ENCODE peak calls at places on chromosomes 16 and 17, in four cellular contexts. One of them, this sample, is unnamed.
A peak's percentile ranks its signal among the peaks of the same experiment; 100 is the strongest.

GRCh38 chr16:67613808-67614207 is 31.1 kb upstream of the CARMIL2 start:
- DNase-seq in PC-3: peak; percentile 11
- DNase-seq in SK-N-SH: no peak
- DNase-seq in heart left ventricle: no peak
- DNase-seq in this sample: no peak

GRCh38 chr17:72657467-72658317 is 434.8 kb downstream of the SLC39A11 start:
- DNase-seq in heart left ventricle: no peak
- DNase-seq in PC-3: peak; percentile 84
- DNase-seq in SK-N-SH: no peak
- DNase-seq in this sample: no peak

GRCh38 chr17:75649687-75650086 is 16.5 kb downstream of the SMIM5 start:
- DNase-seq in PC-3: no peak
- DNase-seq in heart left ventricle: no peak
- DNase-seq in SK-N-SH: no peak
- DNase-seq in this sample: no peak

GRCh38 chr16:47026947-47027346 is 53.5 kb upstream of the DNAJA2 start:
- DNase-seq in PC-3: no peak
- DNase-seq in heart left ventricle: no peak
- DNase-seq in SK-N-SH: no peak
- DNase-seq in this sample: no peak

GRCh38 chr16:50450957-50451356 is 82.2 kb upstream of the BRD7 start:
- DNase-seq in SK-N-SH: no peak
- DNase-seq in PC-3: no peak
- DNase-seq in heart left ventricle: no peak
- DNase-seq in this sample: no peak

GRCh38 chr17:75404739-75405364 is 626 bp downstream of the GRB2 start:
- DNase-seq in heart left ventricle: peak; percentile 68
- DNase-seq in PC-3: peak; percentile 43
- DNase-seq in SK-N-SH: peak; percentile 67
- DNase-seq in this sample: peak; percentile 76

GRCh38 chr16:86930001-86930400 is 351.7 kb downstream of the FOXL1 start:
- DNase-seq in SK-N-SH: no peak
- DNase-seq in PC-3: no peak
- DNase-seq in heart left ventricle: no peak
- DNase-seq in this sample: no peak

GRCh38 chr16:65068151-65068740 is 53.6 kb downstream of the CDH11 start:
- DNase-seq in PC-3: no peak
- DNase-seq in heart left ventricle: no peak
- DNase-seq in SK-N-SH: no peak
- DNase-seq in this sample: no peak

GRCh38 chr17:68834328-68834836 is 120.8 kb downstream of the ABCA8 start:
- DNase-seq in PC-3: no peak
- DNase-seq in heart left ventricle: no peak
- DNase-seq in SK-N-SH: no peak
- DNase-seq in this sample: no peak

GRCh38 chr17:68294196-68294555 is 2.9 kb downstream of the ARSG start:
- DNase-seq in PC-3: no peak
- DNase-seq in heart left ventricle: no peak
- DNase-seq in SK-N-SH: no peak
- DNase-seq in this sample: no peak

GRCh38 chr17:70677783-70678647 is 508.7 kb downstream of the KCNJ2 start:
- DNase-seq in heart left ventricle: no peak
- DNase-seq in PC-3: no peak
- DNase-seq in SK-N-SH: no peak
- DNase-seq in this sample: no peak

GRCh38 chr16:9225527-9226316 is 134.3 kb downstream of the HAPSTR1 start:
- DNase-seq in heart left ventricle: no peak
- DNase-seq in PC-3: peak; percentile 6
- DNase-seq in SK-N-SH: peak; percentile 30
- DNase-seq in this sample: no peak

GRCh38 chr16:78210305-78210704 is 110.9 kb downstream of the WWOX start:
- DNase-seq in SK-N-SH: no peak
- DNase-seq in PC-3: peak; percentile 90
- DNase-seq in heart left ventricle: no peak
- DNase-seq in this sample: no peak

GRCh38 chr16:54588026-54588425 is 301.4 kb upstream of the IRX3 start:
- DNase-seq in PC-3: no peak
- DNase-seq in SK-N-SH: no peak
- DNase-seq in heart left ventricle: no peak
- DNase-seq in this sample: no peak

GRCh38 chr17:27780441-27781404 is 19.6 kb downstream of the NOS2 start:
- DNase-seq in heart left ventricle: no peak
- DNase-seq in SK-N-SH: no peak
- DNase-seq in PC-3: no peak
- DNase-seq in this sample: no peak

GRCh38 chr17:27778193-27778592 is 22.1 kb downstream of the NOS2 start:
- DNase-seq in heart left ventricle: no peak
- DNase-seq in PC-3: peak; percentile 38
- DNase-seq in SK-N-SH: no peak
- DNase-seq in this sample: no peak

GRCh38 chr17:27783440-27783839 is 16.9 kb downstream of the NOS2 start:
- DNase-seq in heart left ventricle: no peak
- DNase-seq in SK-N-SH: no peak
- DNase-seq in PC-3: no peak
- DNase-seq in this sample: no peak

GRCh38 chr17:27783951-27784350 is 16.4 kb downstream of the NOS2 start:
- DNase-seq in heart left ventricle: no peak
- DNase-seq in PC-3: no peak
- DNase-seq in SK-N-SH: no peak
- DNase-seq in this sample: no peak

DNA sequence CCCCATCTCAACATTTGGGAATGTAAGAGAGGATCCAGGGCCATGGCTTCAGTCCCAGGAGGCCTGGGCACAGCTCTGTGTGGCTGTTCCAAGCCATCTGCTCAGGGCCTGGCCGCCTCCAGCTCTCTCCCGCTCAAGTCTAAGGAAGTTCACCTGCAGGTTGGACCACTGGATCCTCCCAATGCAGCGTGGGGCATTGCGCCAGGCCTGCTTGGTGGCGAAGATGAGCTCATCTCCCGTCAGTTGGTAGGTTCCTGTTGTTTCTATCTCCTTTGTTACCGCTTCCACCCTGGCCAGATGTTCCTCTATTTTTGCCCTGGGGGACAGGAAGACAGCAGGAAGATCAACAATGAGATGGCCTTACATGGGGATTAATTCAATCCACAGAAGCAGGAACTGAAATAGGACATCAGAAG is 17.5 kb downstream of the NOS2 start:
- DNase-seq in heart left ventricle: no peak
- DNase-seq in SK-N-SH: peak; percentile 52
- DNase-seq in PC-3: no peak
- DNase-seq in this sample: no peak
- H3K4me1 ChIP-seq in heart left ventricle: peaks cover 5% of the 10 kb centered on the region
- H3K4me1 ChIP-seq in SK-N-SH: peaks cover 3% of the 10 kb centered on the region
- H3K4me1 ChIP-seq in PC-3: peaks cover 8% of the 10 kb centered on the region
- H3K4me1 ChIP-seq in this sample: no peaks in the 10 kb centered on the region

DNA sequence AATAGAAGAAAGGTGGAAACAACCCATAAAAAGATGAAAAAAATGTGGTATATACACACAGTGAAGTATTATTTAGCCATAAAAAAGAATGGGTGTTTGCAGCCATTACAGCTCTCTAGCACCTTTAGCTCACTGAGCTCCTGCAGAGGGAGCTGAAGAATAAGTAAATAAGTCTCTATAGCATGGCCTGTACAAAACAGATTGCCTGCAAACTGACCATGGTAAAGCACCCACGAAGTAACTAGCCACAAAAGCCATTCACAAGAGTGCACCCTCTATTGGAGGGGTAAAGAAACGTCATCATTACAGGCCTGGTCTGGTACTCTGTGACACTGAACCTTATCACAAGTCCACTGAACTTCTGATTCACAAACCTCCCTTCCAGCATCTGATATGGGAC is 76.3 kb downstream of the USP32 start:
- DNase-seq in heart left ventricle: no peak
- DNase-seq in SK-N-SH: no peak
- DNase-seq in PC-3: peak; percentile 39
- DNase-seq in this sample: no peak
- TF ChIP-seq CTCF in heart left ventricle: no peak
- TF ChIP-seq CTCF in SK-N-SH: peak; percentile 31
- TF ChIP-seq CTCF in PC-3: peak; percentile 67
- TF ChIP-seq CTCF in this sample: no peak

GRCh38 chr16:71917900-71918299 is 22.6 kb downstream of the IST1 start:
- DNase-seq in PC-3: no peak
- DNase-seq in heart left ventricle: no peak
- DNase-seq in SK-N-SH: no peak
- DNase-seq in this sample: no peak

GRCh38 chr16:71915350-71915749 is 20.0 kb downstream of the IST1 start:
- DNase-seq in PC-3: no peak
- DNase-seq in SK-N-SH: no peak
- DNase-seq in heart left ventricle: no peak
- DNase-seq in this sample: no peak

GRCh38 chr16:71916397-71916920 is 21.1 kb downstream of the IST1 start:
- DNase-seq in PC-3: no peak
- DNase-seq in heart left ventricle: no peak
- DNase-seq in SK-N-SH: no peak
- DNase-seq in this sample: no peak

GRCh38 chr16:71912483-71912882 is 17.2 kb downstream of the IST1 start:
- DNase-seq in PC-3: no peak
- DNase-seq in SK-N-SH: no peak
- DNase-seq in heart left ventricle: no peak
- DNase-seq in this sample: no peak

DNA sequence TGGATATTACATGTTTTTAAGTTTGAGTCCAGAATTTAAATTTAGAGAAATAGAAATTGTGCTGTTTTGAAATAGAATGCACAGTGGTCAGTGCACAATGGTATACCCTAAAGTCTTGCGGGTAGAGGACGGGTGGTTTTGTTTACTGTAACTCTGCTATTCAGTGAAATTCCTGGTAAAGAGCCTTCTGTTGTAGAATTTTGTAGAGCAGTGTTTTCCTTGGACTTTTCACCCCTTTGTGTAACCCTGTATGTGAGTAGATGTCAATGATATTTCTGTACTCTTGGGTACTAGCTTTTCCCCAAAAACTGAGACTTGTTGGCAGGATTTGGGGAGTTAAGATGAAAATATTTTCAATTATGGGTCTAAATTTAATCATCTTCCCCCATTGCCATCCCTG is 19.5 kb downstream of the IST1 start:
- DNase-seq in PC-3: no peak
- DNase-seq in SK-N-SH: no peak
- DNase-seq in heart left ventricle: no peak
- DNase-seq in this sample: no peak
- H3K4me1 ChIP-seq in PC-3: no peaks in the 10 kb centered on the region
- H3K4me1 ChIP-seq in SK-N-SH: no peaks in the 10 kb centered on the region
- H3K4me1 ChIP-seq in heart left ventricle: peaks cover 98% of the 10 kb centered on the region
- H3K4me1 ChIP-seq in this sample: peaks cover 23% of the 10 kb centered on the region

GRCh38 chr16:48365601-48366164 is 19.5 kb downstream of the SIAH1 start:
- DNase-seq in SK-N-SH: peak; percentile 90
- DNase-seq in PC-3: peak; percentile 78
- DNase-seq in heart left ventricle: peak; percentile 94
- DNase-seq in this sample: peak; percentile 95
- TF ChIP-seq CTCF in SK-N-SH: no peak
- TF ChIP-seq CTCF in PC-3: no peak
- TF ChIP-seq CTCF in heart left ventricle: peak; percentile 18
- TF ChIP-seq CTCF in this sample: no peak

GRCh38 chr16:89563639-89564392 is 3.3 kb downstream of the RPL13 start:
- DNase-seq in heart left ventricle: no peak
- DNase-seq in SK-N-SH: no peak
- DNase-seq in PC-3: no peak
- DNase-seq in this sample: no peak
- H3K4me1 ChIP-seq in heart left ventricle: peaks cover 64% of the 10 kb centered on the region
- H3K4me1 ChIP-seq in SK-N-SH: peaks cover 44% of the 10 kb centered on the region
- H3K4me1 ChIP-seq in PC-3: peaks cover 45% of the 10 kb centered on the region
- H3K4me1 ChIP-seq in this sample: peaks cover 40% of the 10 kb centered on the region

DNA sequence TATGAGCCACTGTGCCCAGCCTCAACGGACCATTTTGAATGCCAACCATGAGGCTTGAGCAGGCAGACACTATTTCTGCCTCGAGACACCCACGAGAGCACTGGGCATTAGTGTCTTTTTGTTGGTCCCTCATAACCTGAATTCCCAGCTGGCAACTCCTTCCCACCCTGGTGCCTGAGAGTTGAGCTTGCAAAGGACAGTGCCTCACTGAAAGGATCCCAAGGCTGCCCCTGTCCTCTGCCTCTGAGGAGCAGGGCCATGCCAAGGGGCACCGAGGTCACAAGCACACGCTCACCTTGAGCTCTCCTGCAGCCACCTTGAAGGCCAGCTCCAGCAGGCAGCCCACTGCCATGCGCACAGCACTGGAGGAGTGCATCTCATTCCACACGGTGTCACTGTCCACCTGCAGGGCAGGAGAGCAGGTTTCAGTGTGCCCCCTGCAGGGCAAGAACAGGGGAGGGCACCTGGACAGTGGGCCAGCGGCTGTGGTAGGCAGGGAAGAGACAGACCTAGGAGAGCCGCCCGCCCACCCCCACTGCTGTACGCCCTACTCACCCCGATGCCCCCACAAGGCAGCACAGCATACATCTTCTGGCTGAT is 12.8 kb downstream of the G6PC3 start:
- DNase-seq in SK-N-SH: peak; percentile 50
- DNase-seq in heart left ventricle: no peak
- DNase-seq in PC-3: peak; percentile 76
- DNase-seq in this sample: no peak
- TF ChIP-seq CTCF in SK-N-SH: peak; percentile 25
- TF ChIP-seq CTCF in heart left ventricle: peak; percentile 30
- TF ChIP-seq CTCF in PC-3: peak; percentile 93
- TF ChIP-seq CTCF in this sample: no peak

DNA sequence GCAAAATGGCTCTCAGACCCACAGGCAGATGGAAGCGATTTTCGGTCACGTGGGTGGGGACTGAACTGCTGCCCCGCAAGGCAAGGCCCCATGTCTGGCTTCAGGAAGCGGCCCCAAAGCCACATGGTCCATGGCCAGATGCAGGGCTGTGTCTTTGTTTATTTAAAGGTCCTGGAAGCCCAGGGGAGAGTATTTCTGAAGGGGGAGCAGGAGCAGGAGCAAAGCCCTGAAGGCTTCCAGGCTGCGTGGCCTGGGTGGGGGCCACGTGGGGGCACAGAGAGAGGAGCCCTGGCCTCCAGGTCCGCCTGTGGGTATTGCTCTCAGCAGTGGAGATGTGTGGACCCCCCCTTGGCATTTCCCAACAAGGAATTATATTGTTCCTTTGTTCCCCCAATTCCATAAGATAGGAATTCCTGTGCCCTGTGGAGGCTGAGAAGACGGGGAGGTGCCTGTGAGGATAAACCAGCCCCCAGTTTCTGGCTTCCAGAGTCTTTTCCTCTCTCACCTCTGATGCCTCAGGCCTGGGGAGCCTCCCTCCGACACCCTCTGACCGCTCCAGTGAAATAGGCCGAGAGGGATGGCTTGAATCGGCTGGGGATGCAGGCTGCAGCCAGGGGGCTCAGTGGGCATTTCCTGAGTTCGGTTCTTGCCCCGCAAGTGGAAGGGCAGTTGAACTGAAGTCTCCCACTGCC is 339.2 kb downstream of the SEC14L1 start:
- DNase-seq in heart left ventricle: no peak
- DNase-seq in SK-N-SH: peak; percentile 95
- DNase-seq in PC-3: no peak
- DNase-seq in this sample: no peak
- H3K4me1 ChIP-seq in heart left ventricle: peaks cover 52% of the 10 kb centered on the region
- H3K4me1 ChIP-seq in SK-N-SH: peaks cover 63% of the 10 kb centered on the region
- H3K4me1 ChIP-seq in PC-3: peaks cover 29% of the 10 kb centered on the region
- H3K4me1 ChIP-seq in this sample: no peaks in the 10 kb centered on the region

GRCh38 chr17:19867654-19868395 is at the start of gene ULK2:
- DNase-seq in heart left ventricle: peak; percentile 83
- DNase-seq in PC-3: peak; percentile 61
- DNase-seq in SK-N-SH: peak; percentile 91
- DNase-seq in this sample: peak; percentile 84

GRCh38 chr17:19867094-19867653 is 562 bp downstream of the ULK2 start:
- DNase-seq in heart left ventricle: peak; percentile 85
- DNase-seq in SK-N-SH: peak; percentile 82
- DNase-seq in PC-3: peak; percentile 60
- DNase-seq in this sample: peak; percentile 59
- TF ChIP-seq CTCF in heart left ventricle: peak; percentile 29
- TF ChIP-seq CTCF in SK-N-SH: peak; percentile 40
- TF ChIP-seq CTCF in PC-3: peak; percentile 35
- TF ChIP-seq CTCF in this sample: no peak